ENCODE peak calls at places on chromosomes 13 and 19, in five cellular contexts. C is A549, M is sigmoid colon, X is heart left ventricle, S is fibroblast of the aortic adventitia. G is an unnamed sample.

GRCh38 chr13:92804346-92804745 is 422.3 kb upstream of the GPC6 start:
- DNase-seq in M (no peak), S (peak; percentile 77), C (no peak), X (no peak), G (peak; percentile 11)

GRCh38 chr19:3771033-3771905 is 759 bp downstream of the RAX2 start:
- DNase-seq in X (no peak), C (no peak), M (no peak), S (no peak), G (no peak)

GRCh38 chr19:43759515-43759914 is 4.8 kb upstream of the SMG9 start:
- DNase-seq in X (peak; percentile 14), M (no peak), S (peak; percentile 57), C (peak; percentile 82), G (peak; percentile 90)

GRCh38 chr19:36604656-36605100 is 435 bp upstream of the ZNF382 start:
- DNase-seq in X (peak; percentile 83), C (no peak), S (peak; percentile 2), M (peak; percentile 62), G (peak; percentile 12)

GRCh38 chr19:50003810-50004419 is 21.3 kb downstream of the VRK3 start:
- DNase-seq in C (peak; percentile 86), S (peak; percentile 98), X (no peak), M (peak; percentile 83), G (peak; percentile 96)

GRCh38 chr19:53730391-53730790 is 93.7 kb downstream of the NLRP12 start:
- DNase-seq in C (no peak), M (no peak), X (no peak), S (no peak), G (no peak)

GRCh38 chr13:112117258-112117954 is 50.5 kb downstream of the SOX1 start:
- DNase-seq in X (no peak), M (peak; percentile 54), S (no peak), C (no peak), G (no peak)

GRCh38 chr13:26133851-26134250 is 82.0 kb upstream of the SHISA2 start:
- DNase-seq in C (no peak), M (no peak), X (no peak), S (no peak), G (peak; percentile 1)

GRCh38 chr19:13033244-13033643 is 38.0 kb downstream of the NFIX start:
- DNase-seq in C (no peak), S (no peak), M (no peak), X (no peak), G (no peak)

GRCh38 chr19:54415208-54415900 is at the start of gene TTYH1:
- DNase-seq in C (no peak), M (no peak), S (no peak), X (no peak), G (no peak)

GRCh38 chr13:37681295-37682032 is 82.9 kb upstream of the POSTN start:
- DNase-seq in C (no peak), M (no peak), X (no peak), S (peak; percentile 66), G (peak; percentile 90)

GRCh38 chr13:93388701-93389100 is 162.1 kb downstream of the GPC6 start:
- DNase-seq in M (no peak), C (peak; percentile 25), S (peak; percentile 30), X (no peak), G (peak; percentile 43)

GRCh38 chr19:32403291-32403995 is 2.1 kb upstream of the DPY19L3 start:
- DNase-seq in M (no peak), X (no peak), S (no peak), C (no peak), G (no peak)

GRCh38 chr19:32405431-32406160 is at the start of gene DPY19L3:
- DNase-seq in C (peak; percentile 98), X (peak; percentile 97), S (peak; percentile 90), M (peak; percentile 98), G (peak; percentile 92)

GRCh38 chr19:32404213-32404938 is 1.2 kb upstream of the DPY19L3 start:
- DNase-seq in S (no peak), C (no peak), M (no peak), X (no peak), G (no peak)

GRCh38 chr19:32404939-32405430 is 585 bp upstream of the DPY19L3 start:
- DNase-seq in S (peak; percentile 38), M (peak; percentile 80), C (no peak), X (peak; percentile 81), G (peak; percentile 50)

GRCh38 chr19:32401992-32402391 is 3.6 kb upstream of the DPY19L3 start:
- DNase-seq in M (no peak), S (no peak), X (no peak), C (no peak), G (no peak)
- TF ChIP-seq CTCF in M (no peak), S (no peak), X (no peak), C (no peak), G (no peak)

DNA sequence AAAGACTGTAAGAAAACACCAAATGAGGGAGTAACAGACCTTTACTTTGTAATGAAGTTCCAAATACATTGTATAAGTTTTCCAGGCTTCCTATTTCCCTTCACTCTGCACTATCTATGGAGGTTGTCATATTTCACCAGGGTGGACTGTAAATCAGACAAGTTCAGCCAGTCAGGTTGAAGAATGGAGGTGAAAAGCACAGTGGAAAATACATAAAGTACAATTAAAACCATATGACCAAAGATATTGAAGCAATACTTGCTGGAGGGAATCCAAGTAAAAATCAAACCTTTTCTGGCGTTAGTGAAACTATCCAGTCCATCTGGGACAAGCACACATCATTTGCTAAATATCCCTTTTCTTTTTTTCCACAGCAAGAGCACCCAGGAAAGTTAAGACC is 3.2 kb downstream of the LHFPL6 start:
- DNase-seq in C (no peak), M (no peak), S (peak; percentile 77), X (no peak), G (peak; percentile 51)
- H3K4me3 ChIP-seq in C (no peak overlapping the region), M (no peak overlapping the region), S (peak overlapping the region; percentile 90), X (peak overlapping the region; percentile 93), G (peak overlapping the region; percentile 92)

GRCh38 chr19:19668230-19669012 is at the start of gene ZNF101:
- DNase-seq in C (peak; percentile 89), X (peak; percentile 95), S (peak; percentile 85), M (peak; percentile 96), G (peak; percentile 91)
- TF ChIP-seq CTCF in C (no peak), X (no peak), S (no peak), M (no peak), G (no peak)

GRCh38 chr19:40811478-40812341 is 12.7 kb downstream of the EGLN2 start:
- DNase-seq in X (no peak), M (no peak), S (no peak), C (no peak), G (no peak)
- H3K4me3 ChIP-seq in X (peak overlapping the region; percentile 37), M (peak overlapping the region; percentile 45), S (no peak overlapping the region), C (no peak overlapping the region), G (no peak overlapping the region)

GRCh38 chr19:51640371-51640770 is 6.3 kb downstream of the SIGLEC14 start:
- DNase-seq in C (no peak), S (no peak), M (no peak), X (no peak), G (no peak)

GRCh38 chr19:51639916-51640315 is 6.7 kb downstream of the SIGLEC14 start:
- DNase-seq in S (no peak), C (no peak), X (no peak), M (no peak), G (no peak)

GRCh38 chr19:51641648-51642047 is 5.0 kb downstream of the SIGLEC14 start:
- DNase-seq in S (no peak), M (no peak), X (no peak), C (no peak), G (no peak)

GRCh38 chr19:51632126-51632525 is 1.9 kb upstream of the SIGLEC5 start:
- DNase-seq in X (no peak), M (no peak), C (no peak), S (no peak), G (no peak)

DNA sequence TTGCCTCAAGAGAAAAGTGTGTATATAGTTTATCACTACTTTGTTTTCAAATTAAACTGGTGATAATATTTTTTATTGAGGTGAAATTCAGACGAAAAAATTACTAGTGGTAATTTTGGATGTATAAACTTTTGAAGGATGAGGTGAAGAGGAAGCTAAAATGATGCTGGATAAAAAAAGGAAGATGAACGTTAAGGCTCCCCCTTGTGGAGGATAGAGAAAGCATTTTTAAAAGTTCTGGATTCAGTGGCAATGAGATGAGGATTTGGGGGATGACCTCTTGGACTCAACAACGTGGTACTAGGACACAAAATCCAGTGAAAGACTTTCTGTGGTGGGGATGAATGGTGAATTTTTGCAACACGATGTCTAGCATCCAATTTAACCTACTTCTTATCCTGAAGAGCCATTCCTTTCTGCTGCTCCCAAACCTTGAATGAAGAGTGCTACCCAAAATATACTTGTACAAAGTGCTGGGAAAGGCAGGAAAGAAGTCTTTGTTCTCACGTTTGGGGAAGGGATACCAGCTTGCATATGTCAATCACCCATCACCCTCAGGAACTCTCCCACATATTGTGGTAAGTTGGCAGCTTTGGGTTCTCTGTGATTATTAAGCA is 7.3 kb upstream of the SIGLEC5 start:
- DNase-seq in M (no peak), X (no peak), C (peak; percentile 31), S (peak; percentile 2), G (peak; percentile 40)
- TF ChIP-seq CTCF in M (peak; percentile 27), X (no peak), C (peak; percentile 41), S (peak; percentile 18), G (peak; percentile 55)

GRCh38 chr19:5081441-5082161 is 112.7 kb downstream of the KDM4B start:
- DNase-seq in S (no peak), X (peak; percentile 51), M (no peak), C (no peak), G (no peak)

GRCh38 chr19:5080030-5080644 is 111.2 kb downstream of the KDM4B start:
- DNase-seq in S (no peak), X (no peak), M (no peak), C (no peak), G (no peak)

GRCh38 chr19:5079410-5079774 is 110.5 kb downstream of the KDM4B start:
- DNase-seq in X (no peak), S (no peak), M (no peak), C (no peak), G (no peak)

GRCh38 chr19:5078666-5079409 is 109.9 kb downstream of the KDM4B start:
- DNase-seq in X (no peak), C (no peak), S (no peak), M (no peak), G (no peak)

DNA sequence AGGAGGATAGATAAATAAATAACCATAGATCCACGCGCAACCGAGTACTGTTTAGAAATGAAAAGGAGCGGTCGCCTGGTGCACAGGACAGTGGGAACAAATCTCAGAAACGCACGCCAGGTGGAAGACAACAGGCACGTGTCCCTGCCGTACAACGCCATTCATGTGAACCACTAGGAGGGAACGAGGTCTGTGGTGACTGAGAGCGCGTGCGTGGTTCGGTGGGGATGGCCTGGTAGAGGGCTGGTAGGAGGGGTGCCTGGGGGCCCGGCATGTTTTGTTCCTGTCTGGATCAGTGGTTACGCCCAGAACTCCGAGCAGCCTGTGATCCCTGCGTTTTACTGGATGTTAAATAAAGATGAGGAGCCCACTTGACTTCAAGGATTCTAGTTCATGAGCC is 111.9 kb downstream of the KDM4B start:
- DNase-seq in X (no peak), C (no peak), M (no peak), S (no peak), G (no peak)
- H3K4me3 ChIP-seq in X (no peak overlapping the region), C (no peak overlapping the region), M (no peak overlapping the region), S (no peak overlapping the region), G (no peak overlapping the region)

GRCh38 chr19:2111886-2112285 is 15.2 kb downstream of the IZUMO4 start:
- DNase-seq in C (no peak), M (no peak), S (no peak), X (no peak), G (no peak)

GRCh38 chr19:2109278-2109864 is 12.7 kb downstream of the IZUMO4 start:
- DNase-seq in C (no peak), S (no peak), X (no peak), M (no peak), G (no peak)

GRCh38 chr19:2111425-2111824 is 14.7 kb downstream of the IZUMO4 start:
- DNase-seq in X (no peak), C (no peak), M (no peak), S (no peak), G (no peak)

GRCh38 chr19:2112516-2113320 is 16.0 kb downstream of the IZUMO4 start:
- DNase-seq in X (no peak), M (no peak), S (no peak), C (no peak), G (no peak)

GRCh38 chr19:2110822-2111221 is 14.1 kb downstream of the IZUMO4 start:
- DNase-seq in S (no peak), M (no peak), X (no peak), C (no peak), G (no peak)
- TF ChIP-seq CTCF in S (no peak), M (no peak), X (no peak), C (no peak), G (no peak)

G was measured in cardiac fibroblast.